ENCODE peak calls at places on chromosome 15, in five cellular contexts. One of them, this sample, is unnamed.

GRCh38 chr15:83118291-83118827 is 10.9 kb downstream of the TM6SF1 start:
- DNase-seq in epithelial cell of esophagus: no peak
- DNase-seq in lower lobe of right lung: no peak
- DNase-seq in choroid plexus epithelial cell: no peak
- DNase-seq in RWPE1: no peak
- DNase-seq in this sample: no peak

GRCh38 chr15:77025471-77025901 is 30.6 kb downstream of the PSTPIP1 start:
- DNase-seq in epithelial cell of esophagus: no peak
- DNase-seq in lower lobe of right lung: peak
- DNase-seq in RWPE1: no peak
- DNase-seq in choroid plexus epithelial cell: no peak
- DNase-seq in this sample: peak

GRCh38 chr15:79815468-79815867 is 81.3 kb downstream of the MTHFS start:
- DNase-seq in RWPE1: no peak
- DNase-seq in choroid plexus epithelial cell: no peak
- DNase-seq in epithelial cell of esophagus: no peak
- DNase-seq in lower lobe of right lung: no peak
- DNase-seq in this sample: no peak

GRCh38 chr15:43702174-43702573 is 8.5 kb downstream of the CKMT1A start:
- DNase-seq in lower lobe of right lung: no peak
- DNase-seq in epithelial cell of esophagus: no peak
- DNase-seq in choroid plexus epithelial cell: peak
- DNase-seq in RWPE1: no peak
- DNase-seq in this sample: no peak

GRCh38 chr15:25543156-25543555 is 104.3 kb upstream of the UBE3A start:
- DNase-seq in lower lobe of right lung: no peak
- DNase-seq in epithelial cell of esophagus: peak
- DNase-seq in choroid plexus epithelial cell: peak
- DNase-seq in RWPE1: no peak
- DNase-seq in this sample: peak

GRCh38 chr15:29262738-29263137 is 6.9 kb downstream of the NSMCE3 start:
- DNase-seq in choroid plexus epithelial cell: no peak
- DNase-seq in epithelial cell of esophagus: no peak
- DNase-seq in RWPE1: no peak
- DNase-seq in lower lobe of right lung: no peak
- DNase-seq in this sample: no peak

GRCh38 chr15:59388670-59389069 is 16.0 kb upstream of the MYO1E start:
- DNase-seq in choroid plexus epithelial cell: peak
- DNase-seq in lower lobe of right lung: no peak
- DNase-seq in epithelial cell of esophagus: peak
- DNase-seq in RWPE1: peak
- DNase-seq in this sample: no peak

GRCh38 chr15:83304861-83305661 is 20.6 kb upstream of the BNC1 start:
- DNase-seq in epithelial cell of esophagus: peak
- DNase-seq in choroid plexus epithelial cell: no peak
- DNase-seq in lower lobe of right lung: no peak
- DNase-seq in RWPE1: peak
- DNase-seq in this sample: no peak

GRCh38 chr15:41278319-41278718 is 47.3 kb downstream of the CHP1 start:
- DNase-seq in epithelial cell of esophagus: no peak
- DNase-seq in choroid plexus epithelial cell: no peak
- DNase-seq in lower lobe of right lung: no peak
- DNase-seq in RWPE1: no peak
- DNase-seq in this sample: no peak

GRCh38 chr15:25743909-25744275 is 119.2 kb downstream of the ATP10A start:
- DNase-seq in RWPE1: no peak
- DNase-seq in choroid plexus epithelial cell: no peak
- DNase-seq in lower lobe of right lung: no peak
- DNase-seq in epithelial cell of esophagus: no peak
- DNase-seq in this sample: no peak

GRCh38 chr15:27764339-27764738 is 334.8 kb downstream of the OCA2 start:
- DNase-seq in RWPE1: no peak
- DNase-seq in lower lobe of right lung: no peak
- DNase-seq in choroid plexus epithelial cell: no peak
- DNase-seq in epithelial cell of esophagus: no peak
- DNase-seq in this sample: no peak

GRCh38 chr15:52020253-52021085 is 1.4 kb downstream of the MAPK6 start:
- DNase-seq in RWPE1: no peak
- DNase-seq in lower lobe of right lung: no peak
- DNase-seq in choroid plexus epithelial cell: peak
- DNase-seq in epithelial cell of esophagus: no peak
- DNase-seq in this sample: no peak

GRCh38 chr15:78182821-78183220 is 33.7 kb downstream of the IDH3A start:
- DNase-seq in epithelial cell of esophagus: peak
- DNase-seq in choroid plexus epithelial cell: no peak
- DNase-seq in lower lobe of right lung: no peak
- DNase-seq in RWPE1: no peak
- DNase-seq in this sample: no peak

GRCh38 chr15:32688151-32688639 is 29.6 kb upstream of the GREM1 start:
- DNase-seq in choroid plexus epithelial cell: peak
- DNase-seq in epithelial cell of esophagus: peak
- DNase-seq in RWPE1: no peak
- DNase-seq in lower lobe of right lung: no peak
- DNase-seq in this sample: no peak

GRCh38 chr15:36428102-36428845 is 151.2 kb upstream of the CDIN1 start:
- DNase-seq in choroid plexus epithelial cell: peak
- DNase-seq in RWPE1: peak
- DNase-seq in epithelial cell of esophagus: peak
- DNase-seq in lower lobe of right lung: no peak
- DNase-seq in this sample: no peak

GRCh38 chr15:34085746-34086145 is 15.9 kb downstream of the EMC7 start:
- DNase-seq in lower lobe of right lung: no peak
- DNase-seq in epithelial cell of esophagus: no peak
- DNase-seq in choroid plexus epithelial cell: peak
- DNase-seq in RWPE1: no peak
- DNase-seq in this sample: no peak

GRCh38 chr15:29268706-29269484 is 727 bp downstream of the NSMCE3 start:
- DNase-seq in RWPE1: no peak
- DNase-seq in epithelial cell of esophagus: peak
- DNase-seq in lower lobe of right lung: peak
- DNase-seq in choroid plexus epithelial cell: peak
- DNase-seq in this sample: no peak

GRCh38 chr15:36501063-36501678 is 78.3 kb upstream of the CDIN1 start:
- DNase-seq in choroid plexus epithelial cell: peak
- DNase-seq in epithelial cell of esophagus: peak
- DNase-seq in lower lobe of right lung: no peak
- DNase-seq in RWPE1: peak
- DNase-seq in this sample: no peak

GRCh38 chr15:29870495-29871151 is 48.4 kb upstream of the TJP1 start:
- DNase-seq in lower lobe of right lung: no peak
- DNase-seq in epithelial cell of esophagus: no peak
- DNase-seq in RWPE1: no peak
- DNase-seq in choroid plexus epithelial cell: no peak
- DNase-seq in this sample: no peak

GRCh38 chr15:53611145-53611920 is 148.1 kb downstream of the WDR72 start:
- DNase-seq in lower lobe of right lung: no peak
- DNase-seq in RWPE1: no peak
- DNase-seq in choroid plexus epithelial cell: peak
- DNase-seq in epithelial cell of esophagus: peak
- DNase-seq in this sample: no peak

GRCh38 chr15:41836072-41836471 is 2.6 kb upstream of the PLA2G4B start:
- DNase-seq in RWPE1: no peak
- DNase-seq in lower lobe of right lung: no peak
- DNase-seq in choroid plexus epithelial cell: no peak
- DNase-seq in epithelial cell of esophagus: no peak
- DNase-seq in this sample: no peak

DNA sequence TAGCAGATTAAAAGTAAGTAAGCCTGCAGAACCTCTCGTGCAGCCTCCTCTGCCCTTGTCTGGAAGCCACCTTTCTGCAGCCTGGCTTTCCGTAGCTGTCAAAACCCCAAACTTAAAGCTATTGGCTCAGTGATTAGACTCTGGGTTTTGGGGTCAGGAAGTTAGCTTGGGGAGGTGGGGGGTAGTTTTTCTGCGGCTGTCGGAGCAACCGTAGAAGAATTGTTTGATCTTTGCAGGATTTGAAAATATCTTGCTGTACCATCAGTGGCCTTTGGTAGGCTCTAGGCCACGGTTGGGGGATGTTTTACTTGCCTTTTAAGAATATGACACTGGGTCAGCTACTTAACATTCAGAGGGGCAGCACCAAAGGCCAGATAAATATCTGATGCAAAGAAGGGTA is 88.4 kb upstream of the RASGRP1 start:
- DNase-seq in choroid plexus epithelial cell: no peak
- DNase-seq in RWPE1: no peak
- DNase-seq in epithelial cell of esophagus: no peak
- DNase-seq in lower lobe of right lung: no peak
- DNase-seq in this sample: no peak
- TF ChIP-seq CTCF in choroid plexus epithelial cell: no peak
- TF ChIP-seq CTCF in RWPE1: no peak
- TF ChIP-seq CTCF in epithelial cell of esophagus: no peak
- TF ChIP-seq CTCF in lower lobe of right lung: no peak
- TF ChIP-seq CTCF in this sample: no peak

GRCh38 chr15:45705510-45706473 is 71.0 kb downstream of the SQOR start:
- DNase-seq in epithelial cell of esophagus: peak
- DNase-seq in lower lobe of right lung: peak
- DNase-seq in choroid plexus epithelial cell: peak
- DNase-seq in RWPE1: peak
- DNase-seq in this sample: peak
- TF ChIP-seq CTCF in epithelial cell of esophagus: peak
- TF ChIP-seq CTCF in lower lobe of right lung: peak
- TF ChIP-seq CTCF in choroid plexus epithelial cell: peak
- TF ChIP-seq CTCF in RWPE1: peak
- TF ChIP-seq CTCF in this sample: peak

DNA sequence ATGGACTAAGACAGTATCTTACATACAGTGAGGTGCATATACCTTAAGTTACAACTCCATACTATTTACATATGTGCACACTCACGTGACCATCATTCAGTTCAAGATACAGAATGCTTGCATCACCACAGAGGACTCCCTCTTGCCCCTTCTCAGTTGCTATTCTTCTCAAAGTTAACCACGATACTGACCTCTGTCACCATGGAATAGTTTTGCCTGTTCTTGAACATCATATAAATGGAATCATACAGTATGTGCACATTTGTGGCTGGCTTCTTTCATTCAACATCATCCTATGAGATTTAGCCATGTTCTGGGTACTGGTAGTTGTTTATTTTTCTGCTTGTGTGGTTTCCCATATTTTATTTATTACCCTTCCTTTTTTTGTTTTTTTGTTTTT is 10.4 kb upstream of the ZSCAN2 start:
- DNase-seq in lower lobe of right lung: no peak
- DNase-seq in choroid plexus epithelial cell: peak
- DNase-seq in epithelial cell of esophagus: no peak
- DNase-seq in RWPE1: no peak
- DNase-seq in this sample: no peak
- TF ChIP-seq CTCF in lower lobe of right lung: no peak
- TF ChIP-seq CTCF in choroid plexus epithelial cell: no peak
- TF ChIP-seq CTCF in epithelial cell of esophagus: no peak
- TF ChIP-seq CTCF in RWPE1: no peak
- TF ChIP-seq CTCF in this sample: no peak

GRCh38 chr15:66943456-66944095 is 121.8 kb upstream of the SMAD3 start:
- DNase-seq in epithelial cell of esophagus: peak
- DNase-seq in lower lobe of right lung: no peak
- DNase-seq in choroid plexus epithelial cell: no peak
- DNase-seq in RWPE1: no peak
- DNase-seq in this sample: no peak
- TF ChIP-seq CTCF in epithelial cell of esophagus: peak
- TF ChIP-seq CTCF in lower lobe of right lung: no peak
- TF ChIP-seq CTCF in choroid plexus epithelial cell: no peak
- TF ChIP-seq CTCF in RWPE1: no peak
- TF ChIP-seq CTCF in this sample: no peak

GRCh38 chr15:69224383-69224782 is 63.9 kb downstream of the GLCE start:
- DNase-seq in RWPE1: no peak
- DNase-seq in epithelial cell of esophagus: peak
- DNase-seq in lower lobe of right lung: no peak
- DNase-seq in choroid plexus epithelial cell: peak
- DNase-seq in this sample: no peak

GRCh38 chr15:69222002-69222474 is 61.6 kb downstream of the GLCE start:
- DNase-seq in choroid plexus epithelial cell: no peak
- DNase-seq in epithelial cell of esophagus: no peak
- DNase-seq in lower lobe of right lung: no peak
- DNase-seq in RWPE1: no peak
- DNase-seq in this sample: no peak

GRCh38 chr15:69223083-69223813 is 62.8 kb downstream of the GLCE start:
- DNase-seq in epithelial cell of esophagus: no peak
- DNase-seq in choroid plexus epithelial cell: no peak
- DNase-seq in lower lobe of right lung: no peak
- DNase-seq in RWPE1: no peak
- DNase-seq in this sample: no peak

GRCh38 chr15:69225355-69226027 is 65.1 kb downstream of the GLCE start:
- DNase-seq in epithelial cell of esophagus: peak
- DNase-seq in RWPE1: peak
- DNase-seq in lower lobe of right lung: no peak
- DNase-seq in choroid plexus epithelial cell: peak
- DNase-seq in this sample: no peak

GRCh38 chr15:69226028-69226355 is 65.6 kb downstream of the GLCE start:
- DNase-seq in RWPE1: no peak
- DNase-seq in lower lobe of right lung: no peak
- DNase-seq in epithelial cell of esophagus: no peak
- DNase-seq in choroid plexus epithelial cell: no peak
- DNase-seq in this sample: no peak
- TF ChIP-seq CTCF in RWPE1: no peak
- TF ChIP-seq CTCF in lower lobe of right lung: peak
- TF ChIP-seq CTCF in epithelial cell of esophagus: no peak
- TF ChIP-seq CTCF in choroid plexus epithelial cell: no peak
- TF ChIP-seq CTCF in this sample: no peak

GRCh38 chr15:69141286-69141701 is 19.1 kb upstream of the GLCE start:
- DNase-seq in choroid plexus epithelial cell: no peak
- DNase-seq in RWPE1: no peak
- DNase-seq in epithelial cell of esophagus: no peak
- DNase-seq in lower lobe of right lung: no peak
- DNase-seq in this sample: no peak
- TF ChIP-seq CTCF in choroid plexus epithelial cell: no peak
- TF ChIP-seq CTCF in RWPE1: no peak
- TF ChIP-seq CTCF in epithelial cell of esophagus: no peak
- TF ChIP-seq CTCF in lower lobe of right lung: no peak
- TF ChIP-seq CTCF in this sample: no peak

GRCh38 chr15:89322822-89323221 is 11.8 kb downstream of the POLG start:
- DNase-seq in RWPE1: no peak
- DNase-seq in epithelial cell of esophagus: no peak
- DNase-seq in lower lobe of right lung: no peak
- DNase-seq in choroid plexus epithelial cell: no peak
- DNase-seq in this sample: no peak

GRCh38 chr15:89323825-89324224 is 10.8 kb downstream of the POLG start:
- DNase-seq in RWPE1: no peak
- DNase-seq in epithelial cell of esophagus: no peak
- DNase-seq in choroid plexus epithelial cell: no peak
- DNase-seq in lower lobe of right lung: no peak
- DNase-seq in this sample: no peak

GRCh38 chr15:89320200-89320599 is 14.4 kb downstream of the POLG start:
- DNase-seq in choroid plexus epithelial cell: no peak
- DNase-seq in RWPE1: no peak
- DNase-seq in lower lobe of right lung: no peak
- DNase-seq in epithelial cell of esophagus: no peak
- DNase-seq in this sample: no peak

GRCh38 chr15:89325039-89325803 is 9.4 kb downstream of the POLG start:
- DNase-seq in RWPE1: no peak
- DNase-seq in choroid plexus epithelial cell: no peak
- DNase-seq in lower lobe of right lung: no peak
- DNase-seq in epithelial cell of esophagus: no peak
- DNase-seq in this sample: no peak

GRCh38 chr15:89321521-89322410 is 12.9 kb downstream of the POLG start:
- DNase-seq in epithelial cell of esophagus: no peak
- DNase-seq in lower lobe of right lung: no peak
- DNase-seq in choroid plexus epithelial cell: no peak
- DNase-seq in RWPE1: no peak
- DNase-seq in this sample: no peak
- TF ChIP-seq CTCF in epithelial cell of esophagus: no peak
- TF ChIP-seq CTCF in lower lobe of right lung: no peak
- TF ChIP-seq CTCF in choroid plexus epithelial cell: no peak
- TF ChIP-seq CTCF in RWPE1: no peak
- TF ChIP-seq CTCF in this sample: no peak

This sample was measured in mesothelial cell of epicardium.